ENCODE peak calls at places on chromosome 10, in four cellular contexts. N is hepatocyte, R is spleen, M is IMR-90. G is an unnamed sample.
A peak's percentile ranks its signal among the peaks of the same experiment; 100 is the strongest.

GRCh38 chr10:69042838-69043237 is 45.1 kb upstream of the SRGN start:
- DNase-seq in M (no peak), N (no peak), R (no peak), G (no peak)

GRCh38 chr10:104029528-104029875 is 56.2 kb downstream of the COL17A1 start:
- DNase-seq in M (peak; percentile 63), N (no peak), R (no peak), G (no peak)

GRCh38 chr10:24866615-24867583 is 85.5 kb downstream of the PRTFDC1 start:
- DNase-seq in M (peak; percentile 87), N (no peak), R (no peak), G (no peak)

GRCh38 chr10:102675887-102676616 is 31.8 kb downstream of the TRIM8 start:
- DNase-seq in M (peak; percentile 98), R (no peak), N (peak; percentile 61), G (peak; percentile 73)

GRCh38 chr10:95756796-95757657 is 1.1 kb downstream of the ENTPD1 start:
- DNase-seq in M (no peak), N (no peak), R (no peak), G (no peak)

GRCh38 chr10:58291538-58292174 is 22.7 kb downstream of the CISD1 start:
- DNase-seq in N (peak; percentile 72), M (peak; percentile 71), R (no peak), G (no peak)

GRCh38 chr10:117411440-117412428 is 36.5 kb upstream of the PDZD8 start:
- DNase-seq in M (no peak), N (no peak), R (no peak), G (no peak)

GRCh38 chr10:91797077-91797690 is 1.0 kb upstream of the TNKS2 start:
- DNase-seq in N (peak; percentile 14), M (no peak), R (no peak), G (no peak)

GRCh38 chr10:974038-974784 is 14.0 kb upstream of the GTPBP4 start:
- DNase-seq in N (peak; percentile 81), M (no peak), R (no peak), G (no peak)

GRCh38 chr10:110643670-110644597 is at the start of gene RBM20:
- DNase-seq in N (peak; percentile 54), R (peak; percentile 77), M (no peak), G (no peak)

GRCh38 chr10:3757250-3757637 is 27.8 kb downstream of the KLF6 start:
- DNase-seq in M (no peak), R (no peak), N (no peak), G (peak; percentile 14)

GRCh38 chr10:97916586-97916985 is 66.9 kb downstream of the GOLGA7B start:
- DNase-seq in N (no peak), R (no peak), M (no peak), G (no peak)

GRCh38 chr10:84269773-84270172 is 24.9 kb downstream of the RGR start:
- DNase-seq in R (no peak), M (peak; percentile 92), N (no peak), G (no peak)

GRCh38 chr10:18238875-18239485 is 98.8 kb downstream of the CACNB2 start:
- DNase-seq in R (no peak), M (peak; percentile 70), N (peak; percentile 53), G (no peak)

GRCh38 chr10:31768467-31768866 is 160.2 kb downstream of the ARHGAP12 start:
- DNase-seq in M (peak; percentile 78), N (no peak), R (no peak), G (no peak)

GRCh38 chr10:83536426-83536825 is 602.9 kb upstream of the GHITM start:
- DNase-seq in N (no peak), M (no peak), R (no peak), G (no peak)

GRCh38 chr10:110324201-110324804 is 19.6 kb upstream of the SMNDC1 start:
- DNase-seq in R (no peak), M (peak; percentile 48), N (peak; percentile 31), G (no peak)

GRCh38 chr10:131982185-131982756 is 548 bp upstream of the BNIP3 start:
- DNase-seq in N (no peak), R (no peak), M (no peak), G (no peak)

GRCh38 chr10:79378647-79379511 is 31.6 kb downstream of the PPIF start:
- DNase-seq in R (peak; percentile 71), M (no peak), N (no peak), G (peak; percentile 63)

GRCh38 chr10:33800986-33801385 is 466.5 kb upstream of the NRP1 start:
- DNase-seq in R (no peak), N (no peak), M (no peak), G (no peak)

GRCh38 chr10:52111151-52111891 is 202.8 kb upstream of the DKK1 start:
- DNase-seq in M (peak; percentile 19), N (no peak), R (no peak), G (no peak)

GRCh38 chr10:84416245-84416555 is 87.8 kb downstream of the CCSER2 start:
- DNase-seq in M (no peak), N (no peak), R (no peak), G (no peak)

GRCh38 chr10:97456686-97457065 is 10.7 kb downstream of the ZDHHC16 start:
- DNase-seq in N (no peak), M (no peak), R (no peak), G (no peak)

GRCh38 chr10:102409604-102410426 is 8.8 kb downstream of the PSD start:
- DNase-seq in R (no peak), N (no peak), M (no peak), G (no peak)

GRCh38 chr10:33638891-33639290 is 304.4 kb upstream of the NRP1 start:
- DNase-seq in M (no peak), N (no peak), R (no peak), G (no peak)

GRCh38 chr10:125389648-125390047 is 229.3 kb upstream of the CTBP2 start:
- DNase-seq in M (no peak), R (no peak), N (no peak), G (no peak)

GRCh38 chr10:43077421-43078171 is 727 bp downstream of the RET start:
- DNase-seq in R (no peak), N (no peak), M (no peak), G (no peak)

DNA sequence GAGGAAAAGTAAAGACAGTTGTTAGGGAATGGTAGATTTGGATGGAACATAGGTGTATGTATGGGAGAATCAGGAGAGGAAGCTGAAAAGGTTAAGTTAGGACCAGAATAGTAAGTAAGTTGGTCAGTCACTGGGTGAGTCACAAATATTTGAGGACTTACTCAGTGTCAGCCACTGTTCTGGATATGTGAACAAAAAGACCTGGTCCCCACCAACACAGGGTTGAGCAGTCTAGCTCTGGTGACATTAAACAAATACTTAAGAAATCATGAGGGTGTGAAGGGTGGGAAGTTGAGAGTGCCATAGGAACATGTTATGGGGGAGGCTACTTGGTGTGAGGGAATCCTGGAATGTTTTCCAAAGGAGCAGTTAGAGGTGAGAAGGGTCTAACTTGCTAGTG is 246.9 kb downstream of the PTEN start:
- DNase-seq in N (no peak), M (peak; percentile 72), R (no peak), G (no peak)
- H3K27ac ChIP-seq in N (no peak overlapping the region), M (no peak overlapping the region), R (peak overlapping the region; percentile 77), G (peak overlapping the region; percentile 51)

DNA sequence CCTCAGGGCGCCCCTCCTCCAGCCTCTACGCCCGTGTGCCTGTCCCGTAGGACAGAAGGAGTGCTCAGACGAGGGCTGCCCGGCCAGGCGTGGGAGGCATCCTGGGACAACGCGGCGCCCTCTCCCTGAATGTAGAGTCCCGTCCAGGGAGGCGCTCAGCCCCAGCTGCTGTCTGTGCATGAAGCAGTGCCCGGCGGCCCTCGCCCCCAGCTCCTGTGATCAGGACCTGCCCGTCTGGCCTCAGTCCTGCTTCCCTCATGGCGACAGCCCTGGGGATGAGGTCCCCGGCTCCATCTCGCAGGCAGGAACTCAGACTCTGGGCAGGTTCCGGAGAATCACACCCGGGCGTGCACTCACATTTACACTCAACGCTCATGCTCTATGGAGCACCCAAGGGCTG is 24.9 kb upstream of the UTF1 start:
- DNase-seq in N (no peak), R (no peak), M (no peak), G (no peak)
- H3K4me3 ChIP-seq in N (no peak overlapping the region), R (no peak overlapping the region), M (no peak overlapping the region), G (no peak overlapping the region)

GRCh38 chr10:48649349-48649944 is 35.2 kb upstream of the WDFY4 start:
- DNase-seq in R (no peak), M (no peak), N (no peak), G (no peak)
- TF ChIP-seq CTCF in R (no peak), M (no peak), N (peak; percentile 4), G (no peak)

GRCh38 chr10:10871312-10871711 is 146.4 kb upstream of the CELF2 start:
- DNase-seq in M (no peak), R (no peak), N (no peak), G (no peak)

GRCh38 chr10:10872035-10872673 is 145.5 kb upstream of the CELF2 start:
- DNase-seq in M (peak; percentile 96), R (no peak), N (peak; percentile 22), G (no peak)

GRCh38 chr10:10873915-10874314 is 143.8 kb upstream of the CELF2 start:
- DNase-seq in M (no peak), N (no peak), R (no peak), G (no peak)

GRCh38 chr10:10873289-10873688 is 144.4 kb upstream of the CELF2 start:
- DNase-seq in M (no peak), N (no peak), R (no peak), G (no peak)

DNA sequence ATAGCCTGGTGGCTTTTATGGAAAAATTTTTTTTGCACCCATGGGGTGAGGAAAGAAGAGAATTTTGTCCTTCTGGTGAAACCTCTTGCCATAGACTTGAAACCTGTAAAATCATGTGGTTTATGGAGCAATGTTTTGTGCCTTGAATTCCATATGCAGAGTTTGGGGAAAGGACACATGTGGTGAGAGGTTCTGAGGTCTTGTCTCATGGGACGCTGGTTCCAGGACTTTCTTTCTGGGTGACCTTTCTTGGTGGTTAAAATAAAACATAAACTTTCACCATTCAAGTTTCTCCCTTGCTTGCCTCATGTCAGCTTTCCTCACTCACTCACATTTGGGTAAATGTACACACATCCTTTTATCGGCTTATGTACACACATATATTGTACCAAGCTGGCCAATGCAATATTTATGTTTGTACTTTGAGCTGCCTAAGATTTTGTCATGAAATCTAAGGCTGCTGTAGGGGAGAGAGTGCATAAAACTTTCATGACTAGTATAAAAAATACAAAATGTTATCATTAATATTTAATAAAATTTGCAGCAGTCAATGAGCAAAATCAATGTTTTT is 144.9 kb upstream of the CELF2 start:
- DNase-seq in R (no peak), N (no peak), M (peak; percentile 19), G (no peak)
- H3K27ac ChIP-seq in R (no peak overlapping the region), N (peak overlapping the region; percentile 17), M (peak overlapping the region; percentile 88), G (peak overlapping the region; percentile 82)

GRCh38 chr10:114045071-114045737 is 1.5 kb downstream of the ADRB1 start:
- DNase-seq in R (peak; percentile 89), M (no peak), N (peak; percentile 71), G (no peak)

GRCh38 chr10:114048472-114048871 is 4.8 kb downstream of the ADRB1 start:
- DNase-seq in M (no peak), R (no peak), N (no peak), G (no peak)

GRCh38 chr10:114044251-114045070 is 795 bp downstream of the ADRB1 start:
- DNase-seq in N (peak; percentile 11), M (no peak), R (peak; percentile 80), G (no peak)

GRCh38 chr10:114043532-114044250 is at the start of gene ADRB1:
- DNase-seq in M (peak; percentile 5), N (peak; percentile 76), R (peak; percentile 89), G (peak; percentile 83)

GRCh38 chr10:114045738-114046458 is 2.2 kb downstream of the ADRB1 start:
- DNase-seq in N (no peak), R (no peak), M (no peak), G (no peak)
- H3K4me3 ChIP-seq in N (no peak overlapping the region), R (peak overlapping the region; percentile 52), M (no peak overlapping the region), G (peak overlapping the region; percentile 76)